ENCODE peak calls at places on chromosomes 12 and 14, in seven cellular contexts. C is K562, D is endothelial cell of umbilical vein, Y is HepG2, T is ovary, V is heart left ventricle, B is tibial nerve. K is an unnamed sample.

GRCh38 chr12:53717319-53717718 is 9.9 kb downstream of the CALCOCO1 start:
- DNase-seq in C (no peak), D (no peak), Y (no peak), T (no peak), V (no peak), B (no peak), K (no peak)

GRCh38 chr12:12128665-12129064 is 57.9 kb downstream of the BCL2L14 start:
- DNase-seq in C (no peak), D (no peak), Y (no peak), T (no peak), V (no peak), B (no peak), K (no peak)

GRCh38 chr14:105427893-105428485 is 8.4 kb downstream of the MTA1 start:
- DNase-seq in C (no peak), D (no peak), Y (no peak), T (no peak), V (no peak), B (no peak), K (no peak)

GRCh38 chr12:123916729-123917128 is 55.9 kb downstream of the CCDC92 start:
- DNase-seq in C (no peak), D (no peak), Y (no peak), T (no peak), V (no peak), B (no peak), K (no peak)

GRCh38 chr12:6234214-6234613 is 34.0 kb downstream of the CD9 start:
- DNase-seq in C (no peak), D (no peak), Y (no peak), T (no peak), V (no peak), B (no peak), K (no peak)

GRCh38 chr12:68749443-68749842 is 3.5 kb downstream of the SLC35E3 start:
- DNase-seq in C (no peak), D (no peak), Y (no peak), T (no peak), V (no peak), B (no peak), K (no peak)

GRCh38 chr12:107992870-107993451 is 136.1 kb upstream of the WSCD2 start:
- DNase-seq in C (peak), D (peak), Y (peak), T (no peak), V (no peak), B (no peak), K (peak)

GRCh38 chr14:101719708-101720107 is 41.8 kb upstream of the PPP2R5C start:
- DNase-seq in C (no peak), D (no peak), Y (peak), T (no peak), V (no peak), B (no peak), K (no peak)

GRCh38 chr12:132834181-132834711 is 5.6 kb upstream of the GOLGA3 start:
- DNase-seq in C (no peak), D (no peak), Y (no peak), T (no peak), V (no peak), B (no peak), K (no peak)

GRCh38 chr14:23121401-23121800 is 2.3 kb upstream of the CEBPE start:
- DNase-seq in C (no peak), D (peak), Y (no peak), T (peak), V (peak), B (no peak), K (peak)

GRCh38 chr12:108009442-108009841 is 119.6 kb upstream of the WSCD2 start:
- DNase-seq in C (no peak), D (no peak), Y (no peak), T (no peak), V (no peak), B (no peak), K (no peak)

GRCh38 chr12:6110006-6110405 is 14.5 kb downstream of the VWF start:
- DNase-seq in C (no peak), D (no peak), Y (no peak), T (no peak), V (no peak), B (no peak), K (no peak)

GRCh38 chr14:99561827-99562226 is 42.2 kb downstream of the CCDC85C start:
- DNase-seq in C (no peak), D (no peak), Y (no peak), T (no peak), V (no peak), B (no peak), K (no peak)

GRCh38 chr12:92078167-92079053 is 67.2 kb downstream of the BTG1 start:
- DNase-seq in C (peak), D (peak), Y (no peak), T (peak), V (no peak), B (peak), K (no peak)

GRCh38 chr12:109714141-109714912 is 702 bp downstream of the FAM222A start:
- DNase-seq in C (peak), D (peak), Y (peak), T (peak), V (peak), B (peak), K (peak)

GRCh38 chr14:96038920-96039632 is at the start of gene C14orf132:
- DNase-seq in C (peak), D (peak), Y (no peak), T (peak), V (peak), B (peak), K (peak)

GRCh38 chr12:128534906-128535305 is 267.9 kb downstream of the TMEM132C start:
- DNase-seq in C (no peak), D (no peak), Y (no peak), T (no peak), V (no peak), B (no peak), K (no peak)

GRCh38 chr12:74602881-74603523 is 65.4 kb downstream of the ATXN7L3B start:
- DNase-seq in C (no peak), D (no peak), Y (no peak), T (no peak), V (no peak), B (no peak), K (no peak)

GRCh38 chr12:92608418-92609091 is 94.2 kb upstream of the PLEKHG7 start:
- DNase-seq in C (peak), D (peak), Y (peak), T (no peak), V (no peak), B (peak), K (no peak)

GRCh38 chr14:73613046-73613383 is 698 bp downstream of the ACOT6 start:
- DNase-seq in C (no peak), D (no peak), Y (no peak), T (no peak), V (no peak), B (peak), K (no peak)

GRCh38 chr12:27284751-27285150 is 40.7 kb downstream of the STK38L start:
- DNase-seq in C (no peak), D (peak), Y (no peak), T (no peak), V (no peak), B (no peak), K (no peak)

GRCh38 chr12:16228067-16228466 is 49.4 kb downstream of the SLC15A5 start:
- DNase-seq in C (no peak), D (no peak), Y (no peak), T (no peak), V (no peak), B (no peak), K (no peak)

GRCh38 chr12:127245009-127245408 is 1022.0 kb upstream of the TMEM132C start:
- DNase-seq in C (no peak), D (no peak), Y (no peak), T (no peak), V (no peak), B (no peak), K (no peak)

GRCh38 chr12:42790761-42791151 is 201.2 kb upstream of the PRICKLE1 start:
- DNase-seq in C (peak), D (peak), Y (no peak), T (no peak), V (no peak), B (no peak), K (peak)

GRCh38 chr12:59780605-59781135 is 184.8 kb downstream of the SLC16A7 start:
- DNase-seq in C (no peak), D (peak), Y (peak), T (no peak), V (no peak), B (no peak), K (no peak)

GRCh38 chr12:55720071-55720564 is at the start of gene RDH5:
- DNase-seq in C (no peak), D (no peak), Y (peak), T (peak), V (peak), B (no peak), K (peak)
- TF ChIP-seq POLR2A in C (no peak), D (no peak), Y (no peak), T (no peak), V (no peak), B (no peak), K (no peak)

GRCh38 chr12:122730215-122731014 is at the start of gene HCAR1:
- DNase-seq in C (no peak), D (no peak), Y (peak), T (no peak), V (no peak), B (no peak), K (no peak)
- TF ChIP-seq POLR2A in C (no peak), D (no peak), Y (peak), T (no peak), V (no peak), B (no peak), K (no peak)

DNA sequence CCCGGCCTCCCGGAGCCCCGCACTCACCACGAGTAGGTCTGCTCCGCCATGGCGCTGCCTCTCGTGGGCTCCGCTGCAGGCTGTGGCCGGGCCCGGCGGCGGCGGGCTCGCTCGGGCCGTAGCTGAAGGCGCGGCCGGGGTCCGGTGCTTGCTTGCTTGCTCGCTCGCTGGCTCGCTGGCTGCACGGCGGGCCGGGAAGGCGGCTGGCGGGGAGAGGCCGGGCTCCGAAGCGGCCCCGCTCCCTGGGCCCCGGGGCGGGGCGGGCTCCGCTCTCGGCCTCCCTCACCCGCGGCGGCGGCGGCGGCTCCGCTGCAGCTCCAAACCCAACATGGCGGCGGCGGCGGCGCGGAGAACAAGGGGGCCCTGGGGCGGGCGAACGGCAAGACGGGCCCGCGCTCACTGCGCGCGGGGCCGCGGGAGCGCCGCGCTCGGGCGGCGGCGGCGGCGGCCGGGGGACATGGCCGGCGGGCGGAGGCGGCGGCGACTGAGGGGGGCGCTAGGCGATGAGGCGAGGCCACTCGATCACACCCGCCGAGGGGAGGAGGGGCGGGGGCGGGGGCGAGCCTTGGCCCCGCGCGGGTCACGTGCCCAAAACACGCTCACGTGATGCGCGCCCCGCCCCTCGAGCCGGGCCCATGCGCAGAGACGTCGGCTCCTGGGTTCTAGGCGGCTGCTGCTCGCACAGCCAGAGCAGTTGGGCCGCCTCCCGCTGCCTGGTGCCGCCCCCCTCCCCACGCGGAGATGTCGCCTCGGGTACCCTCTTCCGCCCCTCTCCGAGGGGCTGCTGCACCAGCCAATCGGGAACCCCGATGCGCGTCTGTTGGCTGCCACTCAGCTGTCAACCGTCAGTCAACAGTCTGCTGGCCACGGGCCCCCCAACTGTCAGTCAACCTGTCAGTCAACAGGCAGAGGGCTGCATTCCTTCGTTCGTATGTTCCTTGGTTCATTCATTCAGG is at the start of gene SPPL3:
- DNase-seq in C (peak), D (peak), Y (peak), T (peak), V (peak), B (peak), K (peak)
- TF ChIP-seq POLR2A in C (peak), D (peak), Y (peak), T (peak), V (no peak), B (peak), K (peak)

GRCh38 chr14:70333703-70334102 is 25.8 kb downstream of the COX16 start:
- DNase-seq in C (no peak), D (no peak), Y (no peak), T (no peak), V (no peak), B (no peak), K (no peak)
- TF ChIP-seq POLR2A in C (no peak), D (no peak), Y (no peak), T (no peak), V (no peak), B (no peak), K (no peak)

GRCh38 chr12:30578426-30578825 is 117.2 kb downstream of the IPO8 start:
- DNase-seq in C (no peak), D (no peak), Y (no peak), T (no peak), V (no peak), B (no peak), K (no peak)
- TF ChIP-seq POLR2A in C (no peak), D (no peak), Y (no peak), T (no peak), V (no peak), B (no peak), K (no peak)

GRCh38 chr12:102766961-102767360 is 150.1 kb downstream of the PAH start:
- DNase-seq in C (no peak), D (no peak), Y (no peak), T (no peak), V (no peak), B (no peak), K (no peak)
- TF ChIP-seq POLR2A in C (no peak), D (no peak), Y (no peak), T (no peak), V (no peak), B (no peak), K (no peak)

GRCh38 chr12:106138646-106139421 is at the start of gene NUAK1:
- DNase-seq in C (no peak), D (peak), Y (no peak), T (peak), V (peak), B (no peak), K (peak)
- TF ChIP-seq POLR2A in C (no peak), D (peak), Y (no peak), T (no peak), V (peak), B (no peak), K (peak)

K was measured in H54.